ENCODE peak calls at places on chromosomes 12 and 14, in nine cellular contexts. One of them, this sample, is unnamed.
A peak's percentile ranks its signal among the peaks of the same experiment; 100 is the strongest.

GRCh38 chr14:94764573-94764972 is 5.3 kb downstream of the GSC start:
- DNase-seq in activated CD8-positive, alpha-beta memory T cell treated with anti-CD3 and anti-CD28 coated beads for 1 hour: no peak
- DNase-seq in SJCRH30: no peak
- DNase-seq in GM04504: no peak
- DNase-seq in brain microvascular endothelial cell: no peak
- DNase-seq in COR-L47: no peak
- DNase-seq in retinal pigment epithelial cell: no peak
- DNase-seq in anterior cingulate cortex: no peak
- DNase-seq in hippocampal formation: no peak
- DNase-seq in this sample: no peak

GRCh38 chr12:124921200-124922008 is 7.0 kb upstream of the UBC start:
- DNase-seq in activated CD8-positive, alpha-beta memory T cell treated with anti-CD3 and anti-CD28 coated beads for 1 hour: no peak
- DNase-seq in SJCRH30: peak; percentile 67
- DNase-seq in GM04504: no peak
- DNase-seq in brain microvascular endothelial cell: peak; percentile 67
- DNase-seq in COR-L47: no peak
- DNase-seq in retinal pigment epithelial cell: no peak
- DNase-seq in anterior cingulate cortex: no peak
- DNase-seq in hippocampal formation: no peak
- DNase-seq in this sample: no peak

GRCh38 chr14:68958553-68958952 is 20.5 kb downstream of the ACTN1 start:
- DNase-seq in activated CD8-positive, alpha-beta memory T cell treated with anti-CD3 and anti-CD28 coated beads for 1 hour: no peak
- DNase-seq in SJCRH30: peak; percentile 30
- DNase-seq in GM04504: no peak
- DNase-seq in brain microvascular endothelial cell: no peak
- DNase-seq in COR-L47: no peak
- DNase-seq in retinal pigment epithelial cell: no peak
- DNase-seq in anterior cingulate cortex: no peak
- DNase-seq in hippocampal formation: no peak
- DNase-seq in this sample: no peak

GRCh38 chr12:5222011-5222461 is 178.4 kb downstream of the KCNA5 start:
- DNase-seq in activated CD8-positive, alpha-beta memory T cell treated with anti-CD3 and anti-CD28 coated beads for 1 hour: no peak
- DNase-seq in SJCRH30: no peak
- DNase-seq in GM04504: no peak
- DNase-seq in brain microvascular endothelial cell: no peak
- DNase-seq in COR-L47: peak; percentile 55
- DNase-seq in retinal pigment epithelial cell: no peak
- DNase-seq in anterior cingulate cortex: no peak
- DNase-seq in hippocampal formation: no peak
- DNase-seq in this sample: no peak

GRCh38 chr14:99821519-99822165 is 28.4 kb downstream of the EML1 start:
- DNase-seq in activated CD8-positive, alpha-beta memory T cell treated with anti-CD3 and anti-CD28 coated beads for 1 hour: no peak
- DNase-seq in SJCRH30: peak; percentile 13
- DNase-seq in GM04504: peak; percentile 68
- DNase-seq in brain microvascular endothelial cell: peak; percentile 78
- DNase-seq in COR-L47: no peak
- DNase-seq in retinal pigment epithelial cell: no peak
- DNase-seq in anterior cingulate cortex: no peak
- DNase-seq in hippocampal formation: no peak
- DNase-seq in this sample: no peak

GRCh38 chr12:11601647-11602046 is 47.8 kb upstream of the ETV6 start:
- DNase-seq in activated CD8-positive, alpha-beta memory T cell treated with anti-CD3 and anti-CD28 coated beads for 1 hour: no peak
- DNase-seq in SJCRH30: no peak
- DNase-seq in GM04504: no peak
- DNase-seq in brain microvascular endothelial cell: no peak
- DNase-seq in COR-L47: no peak
- DNase-seq in retinal pigment epithelial cell: no peak
- DNase-seq in anterior cingulate cortex: no peak
- DNase-seq in hippocampal formation: no peak
- DNase-seq in this sample: no peak

GRCh38 chr12:124992874-124993567 is 424 bp upstream of the BRI3BP start:
- DNase-seq in activated CD8-positive, alpha-beta memory T cell treated with anti-CD3 and anti-CD28 coated beads for 1 hour: peak; percentile 55
- DNase-seq in SJCRH30: peak; percentile 67
- DNase-seq in GM04504: no peak
- DNase-seq in brain microvascular endothelial cell: peak; percentile 6
- DNase-seq in COR-L47: peak; percentile 92
- DNase-seq in retinal pigment epithelial cell: no peak
- DNase-seq in anterior cingulate cortex: peak; percentile 29
- DNase-seq in hippocampal formation: peak; percentile 11
- DNase-seq in this sample: no peak

GRCh38 chr14:68688872-68689371 is 103.9 kb downstream of the ZFP36L1 start:
- DNase-seq in activated CD8-positive, alpha-beta memory T cell treated with anti-CD3 and anti-CD28 coated beads for 1 hour: no peak
- DNase-seq in SJCRH30: peak; percentile 35
- DNase-seq in GM04504: no peak
- DNase-seq in brain microvascular endothelial cell: peak; percentile 52
- DNase-seq in COR-L47: no peak
- DNase-seq in retinal pigment epithelial cell: no peak
- DNase-seq in anterior cingulate cortex: no peak
- DNase-seq in hippocampal formation: no peak
- DNase-seq in this sample: no peak

GRCh38 chr12:101277443-101277842 is 2.5 kb upstream of the UTP20 start:
- DNase-seq in activated CD8-positive, alpha-beta memory T cell treated with anti-CD3 and anti-CD28 coated beads for 1 hour: no peak
- DNase-seq in SJCRH30: no peak
- DNase-seq in GM04504: no peak
- DNase-seq in brain microvascular endothelial cell: no peak
- DNase-seq in COR-L47: no peak
- DNase-seq in retinal pigment epithelial cell: no peak
- DNase-seq in anterior cingulate cortex: no peak
- DNase-seq in hippocampal formation: no peak
- DNase-seq in this sample: no peak

GRCh38 chr14:20723458-20723857 is 22.2 kb upstream of the EDDM3A start:
- DNase-seq in activated CD8-positive, alpha-beta memory T cell treated with anti-CD3 and anti-CD28 coated beads for 1 hour: no peak
- DNase-seq in SJCRH30: no peak
- DNase-seq in GM04504: no peak
- DNase-seq in brain microvascular endothelial cell: no peak
- DNase-seq in COR-L47: no peak
- DNase-seq in retinal pigment epithelial cell: no peak
- DNase-seq in anterior cingulate cortex: peak; percentile 0
- DNase-seq in hippocampal formation: no peak
- DNase-seq in this sample: peak; percentile 18

GRCh38 chr14:62027958-62028357 is 265.7 kb downstream of the SNAPC1 start:
- DNase-seq in activated CD8-positive, alpha-beta memory T cell treated with anti-CD3 and anti-CD28 coated beads for 1 hour: no peak
- DNase-seq in SJCRH30: no peak
- DNase-seq in GM04504: no peak
- DNase-seq in brain microvascular endothelial cell: no peak
- DNase-seq in COR-L47: no peak
- DNase-seq in retinal pigment epithelial cell: no peak
- DNase-seq in anterior cingulate cortex: no peak
- DNase-seq in hippocampal formation: no peak
- DNase-seq in this sample: no peak

GRCh38 chr14:102591372-102591943 is 991 bp upstream of the RCOR1 start:
- DNase-seq in activated CD8-positive, alpha-beta memory T cell treated with anti-CD3 and anti-CD28 coated beads for 1 hour: peak; percentile 22
- DNase-seq in SJCRH30: peak; percentile 81
- DNase-seq in GM04504: no peak
- DNase-seq in brain microvascular endothelial cell: no peak
- DNase-seq in COR-L47: peak; percentile 44
- DNase-seq in retinal pigment epithelial cell: no peak
- DNase-seq in anterior cingulate cortex: peak; percentile 54
- DNase-seq in hippocampal formation: no peak
- DNase-seq in this sample: peak; percentile 48

GRCh38 chr14:72651715-72652114 is 242.2 kb downstream of the DPF3 start:
- DNase-seq in activated CD8-positive, alpha-beta memory T cell treated with anti-CD3 and anti-CD28 coated beads for 1 hour: no peak
- DNase-seq in SJCRH30: no peak
- DNase-seq in GM04504: no peak
- DNase-seq in brain microvascular endothelial cell: no peak
- DNase-seq in COR-L47: no peak
- DNase-seq in retinal pigment epithelial cell: no peak
- DNase-seq in anterior cingulate cortex: no peak
- DNase-seq in hippocampal formation: no peak
- DNase-seq in this sample: no peak

GRCh38 chr12:49347307-49348237 is 884 bp downstream of the DNAJC22 start:
- DNase-seq in activated CD8-positive, alpha-beta memory T cell treated with anti-CD3 and anti-CD28 coated beads for 1 hour: peak; percentile 78
- DNase-seq in SJCRH30: peak; percentile 94
- DNase-seq in GM04504: no peak
- DNase-seq in brain microvascular endothelial cell: peak; percentile 82
- DNase-seq in COR-L47: peak; percentile 83
- DNase-seq in retinal pigment epithelial cell: peak; percentile 63
- DNase-seq in anterior cingulate cortex: peak; percentile 81
- DNase-seq in hippocampal formation: peak; percentile 89
- DNase-seq in this sample: peak; percentile 95

GRCh38 chr14:38233218-38233617 is 22.7 kb downstream of the CLEC14A start:
- DNase-seq in activated CD8-positive, alpha-beta memory T cell treated with anti-CD3 and anti-CD28 coated beads for 1 hour: no peak
- DNase-seq in SJCRH30: no peak
- DNase-seq in GM04504: no peak
- DNase-seq in brain microvascular endothelial cell: no peak
- DNase-seq in COR-L47: no peak
- DNase-seq in retinal pigment epithelial cell: no peak
- DNase-seq in anterior cingulate cortex: no peak
- DNase-seq in hippocampal formation: no peak
- DNase-seq in this sample: no peak

GRCh38 chr12:12726543-12727093 is 9.4 kb downstream of the CDKN1B start:
- DNase-seq in activated CD8-positive, alpha-beta memory T cell treated with anti-CD3 and anti-CD28 coated beads for 1 hour: no peak
- DNase-seq in SJCRH30: no peak
- DNase-seq in GM04504: no peak
- DNase-seq in brain microvascular endothelial cell: peak; percentile 90
- DNase-seq in COR-L47: no peak
- DNase-seq in retinal pigment epithelial cell: no peak
- DNase-seq in anterior cingulate cortex: no peak
- DNase-seq in hippocampal formation: no peak
- DNase-seq in this sample: no peak

GRCh38 chr14:105537580-105538474 is 11.4 kb downstream of the TMEM121 start:
- DNase-seq in activated CD8-positive, alpha-beta memory T cell treated with anti-CD3 and anti-CD28 coated beads for 1 hour: peak; percentile 64
- DNase-seq in SJCRH30: no peak
- DNase-seq in GM04504: no peak
- DNase-seq in brain microvascular endothelial cell: peak; percentile 24
- DNase-seq in COR-L47: peak; percentile 14
- DNase-seq in retinal pigment epithelial cell: no peak
- DNase-seq in anterior cingulate cortex: peak; percentile 71
- DNase-seq in hippocampal formation: no peak
- DNase-seq in this sample: peak; percentile 79

GRCh38 chr12:57471-57980 is 9.0 kb upstream of the IQSEC3 start:
- DNase-seq in activated CD8-positive, alpha-beta memory T cell treated with anti-CD3 and anti-CD28 coated beads for 1 hour: no peak
- DNase-seq in SJCRH30: no peak
- DNase-seq in GM04504: no peak
- DNase-seq in brain microvascular endothelial cell: no peak
- DNase-seq in COR-L47: no peak
- DNase-seq in retinal pigment epithelial cell: no peak
- DNase-seq in anterior cingulate cortex: no peak
- DNase-seq in hippocampal formation: no peak
- DNase-seq in this sample: no peak

GRCh38 chr14:56482306-56482705 is 97.3 kb upstream of the TMEM260 start:
- DNase-seq in activated CD8-positive, alpha-beta memory T cell treated with anti-CD3 and anti-CD28 coated beads for 1 hour: no peak
- DNase-seq in SJCRH30: peak; percentile 38
- DNase-seq in GM04504: no peak
- DNase-seq in brain microvascular endothelial cell: peak; percentile 19
- DNase-seq in COR-L47: peak; percentile 22
- DNase-seq in retinal pigment epithelial cell: no peak
- DNase-seq in anterior cingulate cortex: no peak
- DNase-seq in hippocampal formation: no peak
- DNase-seq in this sample: no peak

GRCh38 chr12:1939745-1940607 is 21.5 kb upstream of the CACNA2D4 start:
- DNase-seq in activated CD8-positive, alpha-beta memory T cell treated with anti-CD3 and anti-CD28 coated beads for 1 hour: peak; percentile 88
- DNase-seq in SJCRH30: peak; percentile 73
- DNase-seq in GM04504: peak; percentile 54
- DNase-seq in brain microvascular endothelial cell: peak; percentile 75
- DNase-seq in COR-L47: peak; percentile 51
- DNase-seq in retinal pigment epithelial cell: no peak
- DNase-seq in anterior cingulate cortex: peak; percentile 93
- DNase-seq in hippocampal formation: peak; percentile 84
- DNase-seq in this sample: peak; percentile 80

GRCh38 chr12:26489908-26490307 is 294.5 kb downstream of the SSPN start:
- DNase-seq in activated CD8-positive, alpha-beta memory T cell treated with anti-CD3 and anti-CD28 coated beads for 1 hour: no peak
- DNase-seq in SJCRH30: no peak
- DNase-seq in GM04504: no peak
- DNase-seq in brain microvascular endothelial cell: no peak
- DNase-seq in COR-L47: no peak
- DNase-seq in retinal pigment epithelial cell: no peak
- DNase-seq in anterior cingulate cortex: no peak
- DNase-seq in hippocampal formation: no peak
- DNase-seq in this sample: no peak

GRCh38 chr14:22002860-22003284 is 329.3 kb upstream of the OR4E1 start:
- DNase-seq in activated CD8-positive, alpha-beta memory T cell treated with anti-CD3 and anti-CD28 coated beads for 1 hour: peak; percentile 40
- DNase-seq in SJCRH30: no peak
- DNase-seq in GM04504: no peak
- DNase-seq in brain microvascular endothelial cell: no peak
- DNase-seq in COR-L47: no peak
- DNase-seq in retinal pigment epithelial cell: no peak
- DNase-seq in anterior cingulate cortex: no peak
- DNase-seq in hippocampal formation: no peak
- DNase-seq in this sample: no peak

GRCh38 chr12:53184828-53185227 is 4.1 kb upstream of the CSAD start:
- DNase-seq in activated CD8-positive, alpha-beta memory T cell treated with anti-CD3 and anti-CD28 coated beads for 1 hour: no peak
- DNase-seq in SJCRH30: no peak
- DNase-seq in GM04504: no peak
- DNase-seq in brain microvascular endothelial cell: no peak
- DNase-seq in COR-L47: no peak
- DNase-seq in retinal pigment epithelial cell: no peak
- DNase-seq in anterior cingulate cortex: no peak
- DNase-seq in hippocampal formation: no peak
- DNase-seq in this sample: no peak

GRCh38 chr14:44954750-44955149 is 7.0 kb downstream of the KLHL28 start:
- DNase-seq in activated CD8-positive, alpha-beta memory T cell treated with anti-CD3 and anti-CD28 coated beads for 1 hour: no peak
- DNase-seq in SJCRH30: no peak
- DNase-seq in GM04504: no peak
- DNase-seq in brain microvascular endothelial cell: no peak
- DNase-seq in COR-L47: no peak
- DNase-seq in retinal pigment epithelial cell: no peak
- DNase-seq in anterior cingulate cortex: no peak
- DNase-seq in hippocampal formation: no peak
- DNase-seq in this sample: no peak

GRCh38 chr14:54420478-54421116 is 20.6 kb downstream of the CNIH1 start:
- DNase-seq in activated CD8-positive, alpha-beta memory T cell treated with anti-CD3 and anti-CD28 coated beads for 1 hour: no peak
- DNase-seq in SJCRH30: no peak
- DNase-seq in GM04504: no peak
- DNase-seq in brain microvascular endothelial cell: peak; percentile 54
- DNase-seq in COR-L47: peak; percentile 10
- DNase-seq in retinal pigment epithelial cell: no peak
- DNase-seq in anterior cingulate cortex: peak; percentile 10
- DNase-seq in hippocampal formation: no peak
- DNase-seq in this sample: no peak

GRCh38 chr12:112252184-112252583 is 126.8 kb downstream of the TRAFD1 start:
- DNase-seq in activated CD8-positive, alpha-beta memory T cell treated with anti-CD3 and anti-CD28 coated beads for 1 hour: no peak
- DNase-seq in SJCRH30: no peak
- DNase-seq in GM04504: no peak
- DNase-seq in brain microvascular endothelial cell: peak; percentile 25
- DNase-seq in COR-L47: no peak
- DNase-seq in retinal pigment epithelial cell: no peak
- DNase-seq in anterior cingulate cortex: no peak
- DNase-seq in hippocampal formation: no peak
- DNase-seq in this sample: no peak

GRCh38 chr14:46574236-46574970 is 77.2 kb downstream of the RPL10L start:
- DNase-seq in activated CD8-positive, alpha-beta memory T cell treated with anti-CD3 and anti-CD28 coated beads for 1 hour: no peak
- DNase-seq in SJCRH30: peak; percentile 11
- DNase-seq in GM04504: no peak
- DNase-seq in brain microvascular endothelial cell: peak; percentile 79
- DNase-seq in COR-L47: no peak
- DNase-seq in retinal pigment epithelial cell: no peak
- DNase-seq in anterior cingulate cortex: no peak
- DNase-seq in hippocampal formation: no peak
- DNase-seq in this sample: no peak

GRCh38 chr12:124679533-124680371 is 112.3 kb upstream of the NCOR2 start:
- DNase-seq in activated CD8-positive, alpha-beta memory T cell treated with anti-CD3 and anti-CD28 coated beads for 1 hour: no peak
- DNase-seq in SJCRH30: no peak
- DNase-seq in GM04504: no peak
- DNase-seq in brain microvascular endothelial cell: no peak
- DNase-seq in COR-L47: no peak
- DNase-seq in retinal pigment epithelial cell: no peak
- DNase-seq in anterior cingulate cortex: peak; percentile 48
- DNase-seq in hippocampal formation: peak; percentile 49
- DNase-seq in this sample: peak; percentile 66

GRCh38 chr14:100450736-100451135 is 127.6 kb downstream of the SLC25A47 start:
- DNase-seq in activated CD8-positive, alpha-beta memory T cell treated with anti-CD3 and anti-CD28 coated beads for 1 hour: no peak
- DNase-seq in SJCRH30: no peak
- DNase-seq in GM04504: no peak
- DNase-seq in brain microvascular endothelial cell: no peak
- DNase-seq in COR-L47: no peak
- DNase-seq in retinal pigment epithelial cell: no peak
- DNase-seq in anterior cingulate cortex: no peak
- DNase-seq in hippocampal formation: no peak
- DNase-seq in this sample: no peak

GRCh38 chr12:46160081-46160980 is 108.5 kb downstream of the SLC38A1 start:
- DNase-seq in activated CD8-positive, alpha-beta memory T cell treated with anti-CD3 and anti-CD28 coated beads for 1 hour: no peak
- DNase-seq in SJCRH30: peak; percentile 97
- DNase-seq in GM04504: peak; percentile 81
- DNase-seq in brain microvascular endothelial cell: no peak
- DNase-seq in COR-L47: peak; percentile 58
- DNase-seq in retinal pigment epithelial cell: peak; percentile 96
- DNase-seq in anterior cingulate cortex: no peak
- DNase-seq in hippocampal formation: no peak
- DNase-seq in this sample: no peak

GRCh38 chr12:79674629-79675028 is 16.1 kb downstream of the PAWR start:
- DNase-seq in activated CD8-positive, alpha-beta memory T cell treated with anti-CD3 and anti-CD28 coated beads for 1 hour: no peak
- DNase-seq in SJCRH30: no peak
- DNase-seq in GM04504: no peak
- DNase-seq in brain microvascular endothelial cell: peak; percentile 9
- DNase-seq in COR-L47: no peak
- DNase-seq in retinal pigment epithelial cell: no peak
- DNase-seq in anterior cingulate cortex: no peak
- DNase-seq in hippocampal formation: no peak
- DNase-seq in this sample: no peak

This sample was measured in frontal cortex.